ENCODE peak calls at places on chromosomes 12 and 14, in seven cellular contexts. W, Y, H, Z, V, S and C are unnamed samples.

GRCh38 chr14:35374273-35374681 is 30.3 kb downstream of the NFKBIA start:
- DNase-seq in W (peak; percentile 84), H (peak; percentile 98), Y (peak; percentile 77), Z (no peak), V (peak; percentile 94), S (no peak), C (no peak)

GRCh38 chr14:77212933-77213656 is 31.5 kb downstream of the TMEM63C start:
- DNase-seq in V (peak; percentile 11), H (peak; percentile 51), Z (peak; percentile 90), W (peak; percentile 95), Y (peak; percentile 86), S (peak; percentile 41), C (peak; percentile 11)

GRCh38 chr12:64057706-64058105 is 164.4 kb downstream of the KICS2 start:
- DNase-seq in Y (no peak), V (no peak), W (no peak), S (no peak), Z (no peak), H (no peak), C (no peak)

GRCh38 chr12:67710582-67710981 is 62.0 kb downstream of the DYRK2 start:
- DNase-seq in V (peak; percentile 36), S (no peak), W (peak; percentile 83), Z (no peak), H (peak; percentile 66), Y (peak; percentile 82), C (no peak)

GRCh38 chr14:88233915-88234314 is 89.2 kb downstream of the KCNK10 start:
- DNase-seq in V (no peak), Y (peak; percentile 14), S (peak; percentile 24), Z (no peak), W (no peak), H (peak; percentile 23), C (no peak)

GRCh38 chr14:68250950-68251765 is 431.6 kb downstream of the RAD51B start:
- DNase-seq in H (no peak), V (no peak), S (no peak), Y (no peak), Z (no peak), W (peak; percentile 28), C (peak; percentile 8)

GRCh38 chr12:108822458-108823205 is 34.8 kb downstream of the SSH1 start:
- DNase-seq in H (no peak), Z (no peak), S (no peak), Y (no peak), V (no peak), W (no peak), C (no peak)

GRCh38 chr14:53526190-53526589 is 373.1 kb upstream of the DDHD1 start:
- DNase-seq in Z (no peak), S (no peak), V (peak; percentile 14), W (no peak), H (peak; percentile 46), Y (no peak), C (no peak)

GRCh38 chr12:89278169-89278568 is 74.1 kb downstream of the DUSP6 start:
- DNase-seq in S (no peak), H (no peak), W (no peak), Y (no peak), V (no peak), Z (no peak), C (no peak)

GRCh38 chr12:125198647-125199046 is 133.4 kb downstream of the AACS start:
- DNase-seq in S (no peak), V (no peak), H (no peak), Z (peak; percentile 46), W (no peak), Y (no peak), C (no peak)

GRCh38 chr12:15899282-15899870 is 11.8 kb upstream of the DERA start:
- DNase-seq in W (peak; percentile 25), S (no peak), H (peak; percentile 57), V (no peak), Y (peak; percentile 32), Z (no peak), C (peak; percentile 27)

GRCh38 chr14:51498411-51499227 is 153.1 kb upstream of the FRMD6 start:
- DNase-seq in Z (no peak), W (no peak), V (no peak), H (peak; percentile 32), Y (no peak), S (no peak), C (no peak)

GRCh38 chr12:68264864-68265256 is 11.5 kb upstream of the IL22 start:
- DNase-seq in Z (no peak), W (no peak), H (peak; percentile 82), Y (no peak), V (peak; percentile 88), S (no peak), C (no peak)

GRCh38 chr12:81758421-81759214 is 532 bp downstream of the PPFIA2 start:
- DNase-seq in Z (peak; percentile 79), V (peak; percentile 55), Y (peak; percentile 54), W (no peak), H (peak; percentile 41), S (no peak), C (peak; percentile 67)

GRCh38 chr12:102957339-102958050 is at the start of gene ASCL1:
- DNase-seq in Y (peak; percentile 44), Z (peak; percentile 70), V (peak; percentile 33), W (no peak), H (peak; percentile 58), S (no peak), C (peak; percentile 34)
- TF ChIP-seq EZH2 in Y (peak; percentile 5), Z (no peak), V (no peak), W (no peak), H (no peak), S (no peak), C (no peak)

GRCh38 chr12:110498984-110499706 is 2.8 kb downstream of the VPS29 start:
- DNase-seq in Z (no peak), W (peak; percentile 36), H (peak; percentile 69), S (no peak), V (peak; percentile 52), Y (no peak), C (no peak)
- H3K4me2 ChIP-seq in Z (no peak overlapping the region), W (peak overlapping the region; percentile 85), H (peak overlapping the region; percentile 31), S (peak overlapping the region; percentile 74), V (no peak overlapping the region), Y (peak overlapping the region; percentile 93), C (no peak overlapping the region)

DNA sequence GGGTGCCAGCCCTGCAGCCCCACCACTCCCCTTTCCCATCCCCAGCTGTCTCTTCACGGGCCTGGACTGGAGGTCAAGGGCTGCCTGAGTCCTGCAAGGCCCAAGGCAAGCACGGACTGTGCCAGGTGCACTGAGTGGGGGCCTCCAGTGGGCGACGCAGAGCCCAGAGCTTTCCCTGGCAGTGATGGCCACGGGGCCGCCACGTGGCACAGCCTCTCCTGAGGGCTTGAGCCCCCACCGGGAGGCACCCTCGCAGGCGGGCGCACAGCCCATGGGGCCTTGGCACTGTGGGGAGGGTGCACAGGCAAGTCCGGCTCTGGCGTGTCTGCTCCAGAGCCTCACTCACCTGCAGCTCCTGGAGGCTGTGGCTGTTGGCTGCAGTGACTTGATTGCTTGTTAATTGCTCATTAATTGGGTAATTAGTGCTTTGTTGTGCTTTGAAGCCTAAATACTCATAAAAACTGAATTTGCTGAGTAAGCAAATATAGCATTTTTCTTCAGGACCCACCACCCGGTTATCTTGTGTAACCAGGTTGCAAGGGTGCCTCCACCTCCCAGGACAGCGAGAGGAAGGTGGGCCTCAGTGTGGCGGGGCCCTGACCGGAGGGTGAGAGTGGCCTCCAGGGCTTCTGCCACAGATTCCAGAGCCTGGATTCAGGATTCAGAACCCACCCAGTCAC is 48.5 kb downstream of the FBRSL1 start:
- DNase-seq in H (no peak), Y (no peak), W (no peak), V (no peak), Z (no peak), S (no peak), C (no peak)
- H3K4me1 ChIP-seq in H (no peaks in the 10 kb centered on the region), Y (no peaks in the 10 kb centered on the region), W (no peaks in the 10 kb centered on the region), V (no peaks in the 10 kb centered on the region), Z (no peaks in the 10 kb centered on the region), S (peaks cover 6% of the 10 kb centered on the region), C (no peaks in the 10 kb centered on the region)

DNA sequence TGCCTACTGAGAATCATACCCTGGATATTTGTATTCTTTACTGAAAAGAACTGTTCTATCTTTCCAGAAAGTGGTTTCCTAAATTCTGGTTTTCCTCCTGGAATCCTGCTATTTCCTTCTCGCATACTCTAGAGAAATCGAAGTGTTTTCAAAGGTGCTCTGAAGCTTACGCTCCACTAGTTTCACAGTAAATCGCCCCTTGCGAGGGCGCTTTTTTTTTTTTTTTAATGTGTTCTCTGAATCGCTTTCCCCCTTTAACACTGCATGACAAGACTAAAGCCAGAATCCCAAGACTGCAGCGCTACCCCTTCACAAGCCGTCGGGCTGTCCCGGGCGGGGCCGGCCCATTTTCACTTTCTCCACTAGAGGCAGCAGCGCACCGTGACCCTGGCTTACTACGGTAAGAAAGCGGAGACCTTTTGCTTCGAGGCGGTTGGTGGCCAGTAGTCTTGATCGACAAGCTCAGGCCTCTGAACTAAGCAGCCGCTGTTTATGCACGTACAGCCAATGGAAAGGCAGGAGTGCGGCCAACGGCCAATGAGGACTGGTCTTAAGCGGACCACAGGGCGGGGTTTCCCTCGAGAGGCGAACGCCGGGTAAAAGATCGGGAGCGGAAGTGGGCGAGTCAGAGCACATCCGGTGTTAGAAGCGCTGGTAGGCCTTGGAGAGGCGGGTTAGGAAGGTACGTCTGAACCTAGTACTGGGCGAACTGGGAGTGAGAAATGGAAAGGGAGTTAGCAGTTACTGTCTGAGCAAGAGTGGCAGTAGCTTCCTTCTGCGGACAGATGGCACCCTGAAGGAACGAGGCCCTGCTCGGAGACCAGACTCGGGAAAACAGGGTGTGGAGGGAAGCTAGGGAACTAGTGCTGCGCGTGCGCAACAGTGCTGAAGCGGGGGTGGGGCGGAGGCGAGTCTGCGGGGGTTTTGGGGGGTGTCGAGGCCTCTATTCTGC is at the start of gene TMBIM6:
- DNase-seq in H (peak; percentile 100), S (peak; percentile 100), W (peak; percentile 100), V (peak; percentile 100), Z (peak; percentile 99), Y (peak; percentile 100), C (peak; percentile 100)
- TF ChIP-seq EZH2 in H (no peak), S (no peak), W (no peak), V (no peak), Z (no peak), Y (no peak), C (no peak)

GRCh38 chr12:6280672-6281071 is 29.8 kb upstream of the PLEKHG6 start:
- DNase-seq in Y (no peak), S (no peak), V (no peak), H (no peak), Z (no peak), W (no peak), C (no peak)

GRCh38 chr12:6278439-6279255 is 31.8 kb upstream of the PLEKHG6 start:
- DNase-seq in S (peak; percentile 82), H (peak; percentile 95), W (peak; percentile 88), V (peak; percentile 74), Z (peak; percentile 97), Y (peak; percentile 97), C (peak; percentile 75)

GRCh38 chr12:6279256-6279628 is 31.2 kb upstream of the PLEKHG6 start:
- DNase-seq in H (no peak), Y (no peak), W (no peak), S (no peak), Z (no peak), V (no peak), C (no peak)

GRCh38 chr12:6280053-6280469 is 30.4 kb upstream of the PLEKHG6 start:
- DNase-seq in Z (no peak), W (peak; percentile 95), S (no peak), Y (peak; percentile 73), V (peak; percentile 93), H (peak; percentile 94), C (no peak)

DNA sequence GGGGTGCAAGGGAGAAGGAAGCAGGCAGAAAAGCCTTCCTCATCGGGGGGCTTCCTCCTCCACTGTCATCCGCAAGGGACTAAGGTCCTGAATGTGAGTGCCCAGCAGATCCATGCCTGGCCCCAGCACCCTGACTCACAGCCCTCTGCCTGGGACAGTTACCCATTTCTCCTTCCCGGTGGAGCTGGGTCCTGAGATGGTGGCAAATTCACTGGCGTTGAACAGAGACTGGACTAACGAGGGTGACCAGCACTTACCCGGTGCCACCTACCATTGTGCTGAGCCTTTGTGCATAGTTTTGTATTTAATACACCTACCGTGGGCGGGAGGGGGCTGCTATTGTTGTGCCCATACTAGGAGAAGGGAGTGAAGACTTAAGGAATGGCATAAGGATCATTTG is 30.9 kb upstream of the PLEKHG6 start:
- DNase-seq in V (no peak), H (peak; percentile 51), Y (no peak), Z (no peak), W (no peak), S (no peak), C (no peak)
- H3K4me2 ChIP-seq in V (peak overlapping the region; percentile 66), H (peak overlapping the region; percentile 44), Y (no peak overlapping the region), Z (no peak overlapping the region), W (peak overlapping the region; percentile 76), S (no peak overlapping the region), C (no peak overlapping the region)